ENCODE peak calls at places on chromosome 13, in eight cellular contexts. H is Panc1, W is HepG2, L is GM23338, I is HCT116, G is GM12878, K is upper lobe of left lung, X is K562. J is an unnamed sample.

GRCh38 chr13:54511356-54511755 is 1482.7 kb downstream of the OLFM4 start:
- ATAC-seq in H (no peak), W (no peak), K (no peak), L (no peak), I (no peak), X (no peak), G (no peak), J (no peak)

GRCh38 chr13:33776510-33776909 is 41.4 kb upstream of the RFC3 start:
- ATAC-seq in H (no peak), X (no peak), G (no peak), W (no peak), I (no peak), L (no peak), K (no peak), J (no peak)

GRCh38 chr13:45179428-45179827 is 21.4 kb downstream of the KCTD4 start:
- ATAC-seq in X (no peak), G (no peak), H (peak; percentile 12), K (no peak), W (peak; percentile 89), L (no peak), I (peak; percentile 11), J (no peak)

GRCh38 chr13:28583661-28584091 is 75.3 kb upstream of the POMP start:
- ATAC-seq in L (peak; percentile 20), G (no peak), W (no peak), H (no peak), I (no peak), X (peak; percentile 78), K (no peak), J (no peak)

GRCh38 chr13:52361225-52361624 is 44.7 kb downstream of the THSD1 start:
- ATAC-seq in I (no peak), H (no peak), K (no peak), W (no peak), X (no peak), G (no peak), L (no peak), J (no peak)

GRCh38 chr13:98307744-98308524 is 130.9 kb upstream of the RNF113B start:
- ATAC-seq in W (peak; percentile 32), H (no peak), I (no peak), L (peak; percentile 17), X (no peak), G (no peak), K (no peak), J (no peak)

GRCh38 chr13:38872693-38873092 is 117.9 kb downstream of the STOML3 start:
- ATAC-seq in H (no peak), I (peak; percentile 65), W (peak; percentile 71), K (no peak), L (peak; percentile 76), G (peak; percentile 87), X (peak; percentile 81), J (no peak)

GRCh38 chr13:95452376-95452775 is 100.1 kb upstream of the CLDN10 start:
- ATAC-seq in H (no peak), X (no peak), L (no peak), W (no peak), G (no peak), K (no peak), I (no peak), J (no peak)

GRCh38 chr13:102721800-102722231 is 27.0 kb upstream of the METTL21C start:
- ATAC-seq in X (no peak), G (no peak), W (no peak), H (no peak), I (no peak), K (peak; percentile 18), L (no peak), J (peak; percentile 44)

GRCh38 chr13:23866420-23867026 is 22.7 kb downstream of the MIPEP start:
- ATAC-seq in X (peak; percentile 99), K (no peak), G (no peak), W (no peak), L (no peak), I (no peak), H (no peak), J (no peak)

GRCh38 chr13:48068952-48069351 is 26.0 kb downstream of the MED4 start:
- ATAC-seq in H (no peak), I (no peak), W (no peak), L (no peak), X (no peak), G (no peak), K (no peak), J (no peak)

GRCh38 chr13:113158946-113159345 is 498 bp downstream of the PROZ start:
- ATAC-seq in G (no peak), W (peak; percentile 54), I (no peak), L (peak; percentile 28), H (no peak), K (no peak), X (no peak), J (no peak)

GRCh38 chr13:79402679-79403078 is 3.4 kb downstream of the RBM26 start:
- ATAC-seq in I (no peak), G (peak; percentile 0), W (no peak), K (no peak), L (no peak), X (no peak), H (no peak), J (no peak)

DNA sequence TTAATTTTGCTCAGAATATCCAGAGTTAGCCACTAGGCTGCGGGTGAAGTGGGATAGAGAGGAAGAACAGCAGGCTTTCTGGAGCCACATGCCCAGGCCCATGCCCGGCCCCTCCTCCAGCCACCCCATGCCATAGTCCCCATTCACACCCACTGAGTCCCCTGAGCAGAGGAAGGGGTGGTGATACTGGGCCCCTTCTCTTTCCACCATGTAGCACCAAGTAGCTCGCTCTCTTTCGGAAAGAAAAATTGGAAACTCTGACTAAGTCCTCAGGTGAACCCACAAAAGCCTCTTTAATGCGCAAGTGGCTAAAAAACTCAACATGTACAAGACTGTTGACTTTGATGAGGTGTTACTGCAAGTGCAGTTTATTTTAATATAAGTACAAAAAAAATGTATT is 76.7 kb upstream of the GPR183 start:
- ATAC-seq in X (no peak), G (no peak), W (no peak), H (no peak), K (no peak), L (peak; percentile 8), I (no peak), J (no peak)
- H3K4me1 ChIP-seq in X (no peaks in the 10 kb centered on the region), G (peaks cover 57% of the 10 kb centered on the region), W (no peaks in the 10 kb centered on the region), H (no peaks in the 10 kb centered on the region), K (no peaks in the 10 kb centered on the region), L (peaks cover 7% of the 10 kb centered on the region), I (no peaks in the 10 kb centered on the region), J (no peaks in the 10 kb centered on the region)

GRCh38 chr13:32587014-32587773 is 942 bp downstream of the PDS5B start:
- ATAC-seq in G (peak; percentile 62), L (peak; percentile 31), X (peak; percentile 75), W (peak; percentile 76), K (peak; percentile 63), H (peak; percentile 74), I (peak; percentile 55), J (peak; percentile 66)
- TF ChIP-seq POLR2AphosphoS5 in G (peak; percentile 35), L (no peak), X (no peak), W (no peak), K (peak; percentile 10), H (no peak), I (no peak), J (no peak)

GRCh38 chr13:43805071-43805468 is 18.3 kb upstream of the ENOX1 start:
- ATAC-seq in G (peak; percentile 21), I (peak; percentile 92), K (peak; percentile 81), W (no peak), H (peak; percentile 78), X (no peak), L (peak; percentile 57), J (no peak)
- TF ChIP-seq CTCF in G (no peak), I (no peak), K (no peak), W (no peak), H (no peak), X (no peak), L (no peak), J (no peak)

GRCh38 chr13:110177790-110178189 is 129.2 kb downstream of the COL4A1 start:
- ATAC-seq in K (no peak), W (no peak), H (no peak), L (no peak), G (no peak), X (no peak), I (no peak), J (no peak)
- H3K4me1 ChIP-seq in K (no peaks in the 10 kb centered on the region), W (no peaks in the 10 kb centered on the region), H (no peaks in the 10 kb centered on the region), L (no peaks in the 10 kb centered on the region), G (no peaks in the 10 kb centered on the region), X (no peaks in the 10 kb centered on the region), I (no peaks in the 10 kb centered on the region), J (no peaks in the 10 kb centered on the region)

GRCh38 chr13:21984156-21984555 is 313.3 kb downstream of the FGF9 start:
- ATAC-seq in X (no peak), I (no peak), H (no peak), L (no peak), G (no peak), W (no peak), K (no peak), J (no peak)
- TF ChIP-seq POLR2AphosphoS5 in X (no peak), I (no peak), H (no peak), L (no peak), G (no peak), W (no peak), K (no peak), J (no peak)

DNA sequence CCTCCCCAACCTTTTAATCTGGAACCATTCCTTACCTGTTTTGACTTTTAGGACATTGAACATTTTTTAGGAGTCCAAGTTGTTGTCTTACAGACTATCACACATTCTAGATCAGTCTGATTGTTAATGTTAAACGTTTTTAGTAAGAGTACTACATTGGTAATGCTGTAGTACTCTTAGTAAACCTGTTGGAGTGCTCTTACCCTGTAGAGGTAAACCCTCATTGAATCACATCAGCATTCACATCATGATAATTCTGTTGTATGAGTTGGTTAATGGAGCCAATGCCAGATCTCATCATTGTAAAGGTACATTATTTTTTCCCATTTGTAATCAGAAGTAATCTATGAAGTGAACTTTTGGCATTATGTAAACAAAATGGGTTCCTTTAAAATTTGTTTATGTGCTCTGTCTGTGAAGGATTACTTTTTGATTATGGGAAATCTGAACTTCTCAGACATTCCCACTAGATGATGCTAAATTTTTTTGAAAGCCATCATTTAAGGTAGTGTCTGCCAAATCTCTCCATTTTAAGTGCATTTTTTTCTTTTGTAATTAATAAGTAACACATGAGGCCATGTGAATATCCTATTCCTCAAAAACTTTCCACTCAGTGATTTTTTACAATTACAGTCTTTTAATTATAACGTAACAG is 55.2 kb downstream of the VWA8 start:
- ATAC-seq in L (peak; percentile 86), H (peak; percentile 94), I (peak; percentile 97), G (peak; percentile 100), K (peak; percentile 56), X (peak; percentile 90), W (peak; percentile 93), J (no peak)
- TF ChIP-seq CTCF in L (peak; percentile 52), H (peak; percentile 61), I (peak; percentile 69), G (peak; percentile 62), K (peak; percentile 44), X (peak; percentile 40), W (peak; percentile 40), J (peak; percentile 26)

J was measured in gastroesophageal sphincter.